ENCODE peak calls at places on chromosomes 12 and 14, in nine cellular contexts. One of them, this sample, is unnamed. For H3K4me1, the result is how much of the 10 kb centered on the place peaks cover.

GRCh38 chr12:27975222-27976136 is 2.9 kb upstream of the PTHLH start:
- DNase-seq in stomach: no peak
- DNase-seq in cardiac muscle cell: peak
- DNase-seq in neural progenitor cell: peak
- DNase-seq in suprapubic skin: no peak
- DNase-seq in sigmoid colon: peak
- DNase-seq in colonic mucosa: no peak
- DNase-seq in upper lobe of right lung: no peak
- DNase-seq in kidney: peak
- DNase-seq in this sample: no peak

GRCh38 chr12:94870511-94870910 is 133.0 kb downstream of the NDUFA12 start:
- DNase-seq in stomach: no peak
- DNase-seq in cardiac muscle cell: no peak
- DNase-seq in neural progenitor cell: no peak
- DNase-seq in suprapubic skin: no peak
- DNase-seq in sigmoid colon: no peak
- DNase-seq in colonic mucosa: no peak
- DNase-seq in upper lobe of right lung: no peak
- DNase-seq in kidney: no peak
- DNase-seq in this sample: no peak

GRCh38 chr12:113019045-113019444 is 37.5 kb upstream of the DTX1 start:
- DNase-seq in stomach: no peak
- DNase-seq in cardiac muscle cell: no peak
- DNase-seq in neural progenitor cell: no peak
- DNase-seq in suprapubic skin: no peak
- DNase-seq in sigmoid colon: no peak
- DNase-seq in colonic mucosa: no peak
- DNase-seq in upper lobe of right lung: no peak
- DNase-seq in kidney: no peak
- DNase-seq in this sample: no peak

GRCh38 chr14:54908230-54908629 is 5.6 kb upstream of the GCH1 start:
- DNase-seq in stomach: no peak
- DNase-seq in cardiac muscle cell: no peak
- DNase-seq in neural progenitor cell: no peak
- DNase-seq in suprapubic skin: no peak
- DNase-seq in sigmoid colon: no peak
- DNase-seq in colonic mucosa: no peak
- DNase-seq in upper lobe of right lung: no peak
- DNase-seq in kidney: no peak
- DNase-seq in this sample: no peak

GRCh38 chr12:45575823-45576448 is 153.6 kb upstream of the ARID2 start:
- DNase-seq in stomach: no peak
- DNase-seq in cardiac muscle cell: no peak
- DNase-seq in neural progenitor cell: no peak
- DNase-seq in suprapubic skin: no peak
- DNase-seq in sigmoid colon: no peak
- DNase-seq in colonic mucosa: no peak
- DNase-seq in upper lobe of right lung: no peak
- DNase-seq in kidney: no peak
- DNase-seq in this sample: no peak

GRCh38 chr12:54891717-54892478 is 37.6 kb downstream of the MUCL1 start:
- DNase-seq in stomach: peak
- DNase-seq in cardiac muscle cell: no peak
- DNase-seq in neural progenitor cell: no peak
- DNase-seq in suprapubic skin: no peak
- DNase-seq in sigmoid colon: no peak
- DNase-seq in colonic mucosa: peak
- DNase-seq in upper lobe of right lung: no peak
- DNase-seq in kidney: no peak
- DNase-seq in this sample: peak

GRCh38 chr12:41683513-41683912 is 461.2 kb downstream of the GXYLT1 start:
- DNase-seq in stomach: no peak
- DNase-seq in cardiac muscle cell: no peak
- DNase-seq in neural progenitor cell: no peak
- DNase-seq in suprapubic skin: no peak
- DNase-seq in sigmoid colon: no peak
- DNase-seq in colonic mucosa: no peak
- DNase-seq in upper lobe of right lung: no peak
- DNase-seq in kidney: no peak
- DNase-seq in this sample: no peak

GRCh38 chr14:79278798-79279644 is 932.3 kb downstream of the DIO2 start:
- DNase-seq in stomach: peak
- DNase-seq in cardiac muscle cell: peak
- DNase-seq in neural progenitor cell: peak
- DNase-seq in suprapubic skin: no peak
- DNase-seq in sigmoid colon: peak
- DNase-seq in colonic mucosa: peak
- DNase-seq in upper lobe of right lung: peak
- DNase-seq in kidney: peak
- DNase-seq in this sample: peak

GRCh38 chr14:79136437-79137430 is 966.6 kb downstream of the NRXN3 start:
- DNase-seq in stomach: no peak
- DNase-seq in cardiac muscle cell: no peak
- DNase-seq in neural progenitor cell: peak
- DNase-seq in suprapubic skin: no peak
- DNase-seq in sigmoid colon: no peak
- DNase-seq in colonic mucosa: no peak
- DNase-seq in upper lobe of right lung: no peak
- DNase-seq in kidney: no peak
- DNase-seq in this sample: no peak

GRCh38 chr14:104532191-104532555 is 47.4 kb upstream of the C14orf180 start:
- DNase-seq in stomach: no peak
- DNase-seq in cardiac muscle cell: no peak
- DNase-seq in neural progenitor cell: no peak
- DNase-seq in suprapubic skin: no peak
- DNase-seq in sigmoid colon: no peak
- DNase-seq in colonic mucosa: no peak
- DNase-seq in upper lobe of right lung: no peak
- DNase-seq in kidney: no peak
- DNase-seq in this sample: no peak

GRCh38 chr12:52182456-52182855 is 9.4 kb downstream of the KRT80 start:
- DNase-seq in stomach: no peak
- DNase-seq in cardiac muscle cell: no peak
- DNase-seq in neural progenitor cell: no peak
- DNase-seq in suprapubic skin: no peak
- DNase-seq in sigmoid colon: no peak
- DNase-seq in colonic mucosa: no peak
- DNase-seq in upper lobe of right lung: no peak
- DNase-seq in kidney: no peak
- DNase-seq in this sample: no peak

GRCh38 chr12:52183971-52184370 is 7.8 kb downstream of the KRT80 start:
- DNase-seq in stomach: no peak
- DNase-seq in cardiac muscle cell: no peak
- DNase-seq in neural progenitor cell: no peak
- DNase-seq in suprapubic skin: no peak
- DNase-seq in sigmoid colon: no peak
- DNase-seq in colonic mucosa: no peak
- DNase-seq in upper lobe of right lung: no peak
- DNase-seq in kidney: no peak
- DNase-seq in this sample: no peak

GRCh38 chr12:52182898-52183543 is 8.8 kb downstream of the KRT80 start:
- DNase-seq in stomach: no peak
- DNase-seq in cardiac muscle cell: no peak
- DNase-seq in neural progenitor cell: no peak
- DNase-seq in suprapubic skin: no peak
- DNase-seq in sigmoid colon: no peak
- DNase-seq in colonic mucosa: no peak
- DNase-seq in upper lobe of right lung: no peak
- DNase-seq in kidney: no peak
- DNase-seq in this sample: no peak

GRCh38 chr12:52184813-52185212 is 7.0 kb downstream of the KRT80 start:
- DNase-seq in stomach: no peak
- DNase-seq in cardiac muscle cell: no peak
- DNase-seq in neural progenitor cell: no peak
- DNase-seq in suprapubic skin: no peak
- DNase-seq in sigmoid colon: no peak
- DNase-seq in colonic mucosa: no peak
- DNase-seq in upper lobe of right lung: no peak
- DNase-seq in kidney: no peak
- DNase-seq in this sample: no peak

DNA sequence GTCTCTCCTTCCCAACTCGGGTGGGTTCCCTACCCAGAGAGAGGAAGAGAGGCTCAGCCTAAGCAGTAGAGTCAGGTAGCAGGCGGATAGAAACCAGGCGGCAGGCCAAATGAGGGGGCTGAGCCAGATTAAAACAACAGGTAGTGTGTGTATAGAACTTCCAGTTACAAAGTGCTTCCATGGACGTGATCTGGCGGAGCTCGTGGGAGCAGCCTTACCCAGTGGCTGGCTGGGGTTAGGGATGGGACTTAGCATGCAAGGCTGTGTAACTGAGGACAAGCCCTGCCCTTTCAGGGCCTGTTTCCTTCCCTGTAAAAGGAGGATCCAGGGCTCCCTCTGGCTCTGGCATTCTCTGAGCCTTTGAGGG is 8.3 kb downstream of the KRT80 start:
- DNase-seq in stomach: no peak
- DNase-seq in cardiac muscle cell: no peak
- DNase-seq in neural progenitor cell: no peak
- DNase-seq in suprapubic skin: no peak
- DNase-seq in sigmoid colon: no peak
- DNase-seq in colonic mucosa: no peak
- DNase-seq in upper lobe of right lung: no peak
- DNase-seq in kidney: no peak
- DNase-seq in this sample: no peak
- H3K4me1 ChIP-seq in stomach: under half
- H3K4me1 ChIP-seq in cardiac muscle cell: under half
- H3K4me1 ChIP-seq in neural progenitor cell: under half
- H3K4me1 ChIP-seq in suprapubic skin: half or more
- H3K4me1 ChIP-seq in sigmoid colon: under half
- H3K4me1 ChIP-seq in colonic mucosa: under half
- H3K4me1 ChIP-seq in upper lobe of right lung: under half
- H3K4me1 ChIP-seq in kidney: under half
- H3K4me1 ChIP-seq in this sample: under half

GRCh38 chr14:96303981-96304380 is 48.0 kb downstream of the BDKRB1 start:
- DNase-seq in stomach: no peak
- DNase-seq in cardiac muscle cell: no peak
- DNase-seq in neural progenitor cell: no peak
- DNase-seq in suprapubic skin: no peak
- DNase-seq in sigmoid colon: no peak
- DNase-seq in colonic mucosa: no peak
- DNase-seq in upper lobe of right lung: no peak
- DNase-seq in kidney: no peak
- DNase-seq in this sample: no peak

GRCh38 chr14:96307434-96307833 is 51.4 kb downstream of the BDKRB1 start:
- DNase-seq in stomach: no peak
- DNase-seq in cardiac muscle cell: peak
- DNase-seq in neural progenitor cell: no peak
- DNase-seq in suprapubic skin: no peak
- DNase-seq in sigmoid colon: no peak
- DNase-seq in colonic mucosa: no peak
- DNase-seq in upper lobe of right lung: no peak
- DNase-seq in kidney: no peak
- DNase-seq in this sample: no peak

GRCh38 chr14:96309128-96309906 is 53.3 kb downstream of the BDKRB1 start:
- DNase-seq in stomach: no peak
- DNase-seq in cardiac muscle cell: no peak
- DNase-seq in neural progenitor cell: no peak
- DNase-seq in suprapubic skin: no peak
- DNase-seq in sigmoid colon: no peak
- DNase-seq in colonic mucosa: peak
- DNase-seq in upper lobe of right lung: no peak
- DNase-seq in kidney: no peak
- DNase-seq in this sample: no peak

GRCh38 chr14:96309907-96310330 is 53.2 kb downstream of the ATG2B start:
- DNase-seq in stomach: no peak
- DNase-seq in cardiac muscle cell: no peak
- DNase-seq in neural progenitor cell: no peak
- DNase-seq in suprapubic skin: no peak
- DNase-seq in sigmoid colon: no peak
- DNase-seq in colonic mucosa: no peak
- DNase-seq in upper lobe of right lung: no peak
- DNase-seq in kidney: no peak
- DNase-seq in this sample: no peak

GRCh38 chr14:96304956-96305355 is 48.9 kb downstream of the BDKRB1 start:
- DNase-seq in stomach: no peak
- DNase-seq in cardiac muscle cell: peak
- DNase-seq in neural progenitor cell: peak
- DNase-seq in suprapubic skin: no peak
- DNase-seq in sigmoid colon: no peak
- DNase-seq in colonic mucosa: no peak
- DNase-seq in upper lobe of right lung: no peak
- DNase-seq in kidney: no peak
- DNase-seq in this sample: no peak
- TF ChIP-seq CTCF in stomach: no peak
- TF ChIP-seq CTCF in cardiac muscle cell: no peak
- TF ChIP-seq CTCF in neural progenitor cell: peak
- TF ChIP-seq CTCF in suprapubic skin: no peak
- TF ChIP-seq CTCF in sigmoid colon: no peak
- TF ChIP-seq CTCF in colonic mucosa: no peak
- TF ChIP-seq CTCF in upper lobe of right lung: no peak
- TF ChIP-seq CTCF in kidney: no peak
- TF ChIP-seq CTCF in this sample: no peak

GRCh38 chr12:19304149-19304780 is 135.0 kb upstream of the AEBP2 start:
- DNase-seq in stomach: no peak
- DNase-seq in cardiac muscle cell: no peak
- DNase-seq in neural progenitor cell: no peak
- DNase-seq in suprapubic skin: no peak
- DNase-seq in sigmoid colon: no peak
- DNase-seq in colonic mucosa: no peak
- DNase-seq in upper lobe of right lung: no peak
- DNase-seq in kidney: no peak
- DNase-seq in this sample: no peak
- H3K4me1 ChIP-seq in stomach: under half
- H3K4me1 ChIP-seq in cardiac muscle cell: under half
- H3K4me1 ChIP-seq in neural progenitor cell: under half
- H3K4me1 ChIP-seq in suprapubic skin: under half
- H3K4me1 ChIP-seq in sigmoid colon: under half
- H3K4me1 ChIP-seq in colonic mucosa: under half
- H3K4me1 ChIP-seq in upper lobe of right lung: under half
- H3K4me1 ChIP-seq in kidney: under half
- H3K4me1 ChIP-seq in this sample: under half

GRCh38 chr12:26715232-26715631 is 117.8 kb downstream of the ITPR2 start:
- DNase-seq in stomach: no peak
- DNase-seq in cardiac muscle cell: no peak
- DNase-seq in neural progenitor cell: no peak
- DNase-seq in suprapubic skin: no peak
- DNase-seq in sigmoid colon: no peak
- DNase-seq in colonic mucosa: no peak
- DNase-seq in upper lobe of right lung: no peak
- DNase-seq in kidney: no peak
- DNase-seq in this sample: no peak

GRCh38 chr12:26721800-26722199 is 111.2 kb downstream of the ITPR2 start:
- DNase-seq in stomach: no peak
- DNase-seq in cardiac muscle cell: no peak
- DNase-seq in neural progenitor cell: no peak
- DNase-seq in suprapubic skin: no peak
- DNase-seq in sigmoid colon: no peak
- DNase-seq in colonic mucosa: no peak
- DNase-seq in upper lobe of right lung: no peak
- DNase-seq in kidney: no peak
- DNase-seq in this sample: no peak

GRCh38 chr12:26723379-26724308 is 109.3 kb downstream of the ITPR2 start:
- DNase-seq in stomach: no peak
- DNase-seq in cardiac muscle cell: no peak
- DNase-seq in neural progenitor cell: no peak
- DNase-seq in suprapubic skin: no peak
- DNase-seq in sigmoid colon: no peak
- DNase-seq in colonic mucosa: no peak
- DNase-seq in upper lobe of right lung: no peak
- DNase-seq in kidney: no peak
- DNase-seq in this sample: no peak

GRCh38 chr12:26724309-26724702 is 108.7 kb downstream of the ITPR2 start:
- DNase-seq in stomach: no peak
- DNase-seq in cardiac muscle cell: no peak
- DNase-seq in neural progenitor cell: no peak
- DNase-seq in suprapubic skin: no peak
- DNase-seq in sigmoid colon: no peak
- DNase-seq in colonic mucosa: no peak
- DNase-seq in upper lobe of right lung: no peak
- DNase-seq in kidney: no peak
- DNase-seq in this sample: no peak

GRCh38 chr12:26719852-26720251 is 113.1 kb downstream of the ITPR2 start:
- DNase-seq in stomach: no peak
- DNase-seq in cardiac muscle cell: no peak
- DNase-seq in neural progenitor cell: no peak
- DNase-seq in suprapubic skin: no peak
- DNase-seq in sigmoid colon: no peak
- DNase-seq in colonic mucosa: no peak
- DNase-seq in upper lobe of right lung: no peak
- DNase-seq in kidney: no peak
- DNase-seq in this sample: no peak
- TF ChIP-seq CTCF in stomach: no peak
- TF ChIP-seq CTCF in cardiac muscle cell: peak
- TF ChIP-seq CTCF in neural progenitor cell: peak
- TF ChIP-seq CTCF in suprapubic skin: no peak
- TF ChIP-seq CTCF in sigmoid colon: no peak
- TF ChIP-seq CTCF in colonic mucosa: no peak
- TF ChIP-seq CTCF in upper lobe of right lung: no peak
- TF ChIP-seq CTCF in kidney: no peak
- TF ChIP-seq CTCF in this sample: no peak

This sample was measured in mucosa of descending colon.